ENCODE peak calls at places on chromosomes 5 and 9, in eight cellular contexts. D is tibial artery; P is fibroblast of gingiva; J is stimulated activated CD4-positive, alpha-beta T cell treated with anti-CD3 and anti-CD28 coated beads, Interleukin-2, amount 100 ng/mL, for 48 hours; I is activated naive CD8-positive, alpha-beta T cell treated with anti-CD3 and anti-CD28 coated beads for 36 hours; Z is SK-MEL-5; U is DMS 273 treated with DMSO at 0.1 percent for 48 hours; H is HT1080. Q is an unnamed sample.

GRCh38 chr5:41246376-41246775 is 33.0 kb upstream of the C6 start:
- DNase-seq in D (no peak), P (peak), J (no peak), I (no peak), Z (no peak), U (no peak), H (peak), Q (peak)

GRCh38 chr5:72509401-72509800 is 2.2 kb upstream of the ZNF366 start:
- DNase-seq in D (peak), P (no peak), J (no peak), I (no peak), Z (no peak), U (no peak), H (no peak), Q (no peak)

GRCh38 chr9:123267481-123268239 is 726 bp downstream of the STRBP start:
- DNase-seq in D (peak), P (no peak), J (no peak), I (no peak), Z (no peak), U (no peak), H (no peak), Q (no peak)

GRCh38 chr5:138901716-138902115 is 26.6 kb upstream of the LRRTM2 start:
- DNase-seq in D (no peak), P (no peak), J (no peak), I (no peak), Z (no peak), U (no peak), H (no peak), Q (peak)

GRCh38 chr9:20559236-20559896 is 62.9 kb downstream of the MLLT3 start:
- DNase-seq in D (no peak), P (no peak), J (no peak), I (no peak), Z (no peak), U (no peak), H (peak), Q (no peak)

GRCh38 chr5:448061-448765 is 5.2 kb downstream of the EXOC3 start:
- DNase-seq in D (peak), P (no peak), J (no peak), I (no peak), Z (no peak), U (no peak), H (no peak), Q (no peak)

GRCh38 chr5:127053049-127053448 is 20.3 kb downstream of the C5orf63 start:
- DNase-seq in D (no peak), P (no peak), J (no peak), I (no peak), Z (peak), U (no peak), H (no peak), Q (no peak)

GRCh38 chr5:157890825-157891587 is 32.1 kb upstream of the CLINT1 start:
- DNase-seq in D (no peak), P (no peak), J (no peak), I (no peak), Z (no peak), U (no peak), H (no peak), Q (peak)

GRCh38 chr5:101163088-101163487 is 260.0 kb upstream of the ST8SIA4 start:
- DNase-seq in D (no peak), P (no peak), J (no peak), I (no peak), Z (no peak), U (no peak), H (no peak), Q (no peak)

GRCh38 chr9:6417186-6417585 is 4.2 kb downstream of the UHRF2 start:
- DNase-seq in D (no peak), P (no peak), J (no peak), I (no peak), Z (no peak), U (no peak), H (peak), Q (peak)

GRCh38 chr5:96868603-96869371 is 7.5 kb upstream of the ERAP2 start:
- DNase-seq in D (no peak), P (peak), J (no peak), I (no peak), Z (peak), U (peak), H (peak), Q (peak)

GRCh38 chr5:109779036-109779735 is 89.5 kb downstream of the MAN2A1 start:
- DNase-seq in D (no peak), P (no peak), J (no peak), I (no peak), Z (no peak), U (no peak), H (no peak), Q (no peak)

GRCh38 chr9:132609184-132609583 is 26.8 kb downstream of the BARHL1 start:
- DNase-seq in D (no peak), P (no peak), J (no peak), I (no peak), Z (no peak), U (no peak), H (no peak), Q (no peak)

GRCh38 chr9:101481296-101481695 is 45.7 kb upstream of the ALDOB start:
- DNase-seq in D (no peak), P (no peak), J (no peak), I (no peak), Z (no peak), U (no peak), H (no peak), Q (no peak)

GRCh38 chr5:36241636-36242533 is at the start of gene NADK2:
- DNase-seq in D (peak), P (peak), J (peak), I (peak), Z (peak), U (peak), H (peak), Q (peak)

GRCh38 chr9:16487915-16488314 is 382.6 kb downstream of the BNC2 start:
- DNase-seq in D (no peak), P (no peak), J (no peak), I (no peak), Z (no peak), U (no peak), H (no peak), Q (no peak)

GRCh38 chr9:129849901-129850300 is 14.6 kb downstream of the USP20 start:
- DNase-seq in D (no peak), P (no peak), J (no peak), I (no peak), Z (no peak), U (no peak), H (no peak), Q (no peak)

GRCh38 chr9:118538981-118539380 is 830.3 kb downstream of the BRINP1 start:
- DNase-seq in D (no peak), P (no peak), J (no peak), I (no peak), Z (no peak), U (no peak), H (no peak), Q (no peak)

Q was measured in RPMI7951.